ENCODE peak calls at places on chromosomes 11 and 22, in four cellular contexts. R is lower leg skin, Q is IMR-90, K is body of pancreas. U is an unnamed sample.

GRCh38 chr11:89613916-89614315 is 96.2 kb upstream of the TRIM77 start:
- DNase-seq in K (no peak), R (no peak), Q (no peak), U (no peak)

GRCh38 chr22:32466496-32466895 is 2.2 kb upstream of the BPIFC start:
- DNase-seq in K (no peak), R (no peak), Q (peak), U (peak)

GRCh38 chr22:23245045-23245798 is 64.9 kb downstream of the BCR start:
- DNase-seq in K (no peak), Q (peak), R (no peak), U (no peak)

GRCh38 chr11:130094614-130095013 is 24.9 kb downstream of the APLP2 start:
- DNase-seq in Q (no peak), K (no peak), R (no peak), U (no peak)

GRCh38 chr11:130813196-130813595 is 103.1 kb downstream of the SNX19 start:
- DNase-seq in R (no peak), K (no peak), Q (no peak), U (peak)

GRCh38 chr11:109865558-109866186 is 227.5 kb upstream of the ZC3H12C start:
- DNase-seq in K (peak), R (no peak), Q (no peak), U (no peak)

GRCh38 chr11:109733245-109733644 is 311.3 kb downstream of the C11orf87 start:
- DNase-seq in R (no peak), K (no peak), Q (peak), U (no peak)

GRCh38 chr11:6307879-6308278 is 12.4 kb downstream of the CAVIN3 start:
- DNase-seq in R (no peak), K (no peak), Q (peak), U (no peak)

GRCh38 chr11:38460901-38461300 is 1862.9 kb upstream of the RAG2 start:
- DNase-seq in K (peak), R (no peak), Q (peak), U (no peak)

GRCh38 chr22:45638834-45639746 is 32.5 kb upstream of the ATXN10 start:
- DNase-seq in Q (no peak), R (peak), K (peak), U (no peak)

GRCh38 chr22:48276933-48277867 is 1514.8 kb downstream of the TBC1D22A start:
- DNase-seq in R (no peak), K (no peak), Q (no peak), U (no peak)

GRCh38 chr11:63999349-64000025 is 13.2 kb downstream of the OTUB1 start:
- DNase-seq in Q (no peak), K (peak), R (peak), U (no peak)

GRCh38 chr22:20319745-20320658 is at the start of gene DGCR6L:
- DNase-seq in K (peak), Q (peak), R (peak), U (peak)

GRCh38 chr22:44395116-44396005 is 82.6 kb upstream of the SHISAL1 start:
- DNase-seq in R (no peak), K (peak), Q (no peak), U (no peak)

GRCh38 chr11:16896716-16897115 is 117.5 kb downstream of the PLEKHA7 start:
- DNase-seq in R (no peak), Q (no peak), K (no peak), U (no peak)

GRCh38 chr11:8477680-8478079 is 116.3 kb downstream of the STK33 start:
- DNase-seq in Q (no peak), K (no peak), R (no peak), U (no peak)

GRCh38 chr11:73140213-73141030 is 1.7 kb downstream of the FCHSD2 start:
- DNase-seq in K (peak), Q (peak), R (no peak), U (peak)

GRCh38 chr11:43503417-43503816 is 144.7 kb downstream of the TTC17 start:
- DNase-seq in R (no peak), K (no peak), Q (no peak), U (no peak)

GRCh38 chr11:19567996-19568395 is 144.6 kb upstream of the NAV2 start:
- DNase-seq in K (no peak), R (no peak), Q (no peak), U (no peak)

GRCh38 chr22:21055564-21055834 is 9.8 kb downstream of the LRRC74B start:
- DNase-seq in Q (no peak), R (no peak), K (no peak), U (no peak)

GRCh38 chr11:38751421-38751820 is 2153.4 kb upstream of the RAG2 start:
- DNase-seq in Q (no peak), K (no peak), R (no peak), U (no peak)

GRCh38 chr11:75342231-75342918 is 9.1 kb downstream of the ARRB1 start:
- DNase-seq in Q (no peak), K (no peak), R (no peak), U (no peak)

GRCh38 chr11:11171285-11171684 is 181.8 kb downstream of the CSNK2A3 start:
- DNase-seq in K (no peak), R (no peak), Q (peak), U (peak)

GRCh38 chr22:17871726-17872458 is 97.6 kb upstream of the BID start:
- DNase-seq in Q (no peak), K (no peak), R (no peak), U (no peak)

GRCh38 chr11:62879554-62879953 is 1.1 kb upstream of the SLC3A2 start:
- DNase-seq in K (peak), Q (no peak), R (peak), U (no peak)

GRCh38 chr11:5604896-5605295 is 8.5 kb downstream of the TRIM6 start:
- DNase-seq in K (no peak), R (no peak), Q (no peak), U (no peak)

GRCh38 chr11:2531277-2531986 is 86.6 kb downstream of the KCNQ1 start:
- DNase-seq in R (peak), K (peak), Q (peak), U (no peak)

GRCh38 chr22:46148336-46148735 is 2.0 kb upstream of the PPARA start:
- DNase-seq in K (no peak), Q (no peak), R (no peak), U (no peak)

GRCh38 chr22:40951795-40952602 is 821 bp downstream of the RBX1 start:
- DNase-seq in Q (peak), R (no peak), K (no peak), U (no peak)

GRCh38 chr11:8867856-8868705 is 42.9 kb upstream of the AKIP1 start:
- DNase-seq in Q (peak), K (no peak), R (no peak), U (no peak)

GRCh38 chr11:65899356-65900124 is 648 bp downstream of the FOSL1 start:
- DNase-seq in K (peak), Q (peak), R (no peak), U (no peak)

GRCh38 chr11:65900899-65901180 is 652 bp upstream of the FOSL1 start:
- DNase-seq in Q (no peak), K (no peak), R (no peak), U (no peak)

GRCh38 chr11:65897020-65897471 is 3.1 kb downstream of the FOSL1 start:
- DNase-seq in Q (no peak), K (no peak), R (no peak), U (no peak)

GRCh38 chr11:65900125-65900898 is at the start of gene FOSL1:
- DNase-seq in R (peak), K (peak), Q (peak), U (peak)

DNA sequence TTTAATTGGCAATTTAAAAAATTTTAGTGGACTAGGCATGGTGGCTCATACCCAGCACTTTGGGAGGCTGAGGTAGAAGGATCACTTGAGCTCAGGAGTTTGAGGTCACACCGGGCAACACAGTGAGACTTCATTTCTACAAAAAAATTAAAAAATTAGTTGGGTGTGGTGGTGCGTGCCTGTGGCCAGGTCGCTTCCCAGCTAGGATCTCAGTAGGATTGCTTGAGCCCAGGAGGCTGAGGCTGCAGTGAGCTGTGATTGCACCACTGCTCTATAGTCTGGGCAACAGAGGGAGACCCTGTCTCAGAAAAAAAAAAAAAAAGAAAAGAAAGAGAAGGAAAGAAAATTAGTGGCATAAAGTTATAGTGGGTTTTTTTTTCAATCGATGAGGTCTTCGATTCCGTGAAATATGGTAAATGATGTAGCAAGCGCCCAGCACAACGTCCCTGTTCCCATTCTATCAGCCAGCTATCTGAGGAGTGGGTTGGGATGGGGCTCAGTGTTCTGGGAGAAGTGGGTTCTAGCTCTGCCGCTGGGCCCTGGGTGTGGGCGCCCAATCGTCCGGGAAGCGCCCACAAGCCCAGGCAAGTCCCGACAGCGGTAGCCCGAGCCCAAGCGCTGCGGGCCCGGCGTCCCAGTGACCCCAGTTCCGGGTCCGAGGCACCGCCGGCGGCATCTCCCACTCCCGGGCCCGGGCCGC is 1.4 kb downstream of the FOSL1 start:
- DNase-seq in R (no peak), Q (no peak), K (no peak), U (no peak)
- TF ChIP-seq POLR2A in R (no peak), Q (no peak), K (no peak), U (no peak)

GRCh38 chr11:68117896-68118470 is 3.2 kb downstream of the CHKA start:
- DNase-seq in R (no peak), Q (no peak), K (no peak), U (no peak)

GRCh38 chr11:68122936-68123539 is 1.9 kb upstream of the CHKA start:
- DNase-seq in K (peak), R (no peak), Q (no peak), U (no peak)

GRCh38 chr11:68120212-68121066 is 749 bp downstream of the CHKA start:
- DNase-seq in K (peak), R (peak), Q (peak), U (no peak)

GRCh38 chr11:68118753-68119448 is 2.3 kb downstream of the CHKA start:
- DNase-seq in K (peak), Q (peak), R (no peak), U (no peak)

DNA sequence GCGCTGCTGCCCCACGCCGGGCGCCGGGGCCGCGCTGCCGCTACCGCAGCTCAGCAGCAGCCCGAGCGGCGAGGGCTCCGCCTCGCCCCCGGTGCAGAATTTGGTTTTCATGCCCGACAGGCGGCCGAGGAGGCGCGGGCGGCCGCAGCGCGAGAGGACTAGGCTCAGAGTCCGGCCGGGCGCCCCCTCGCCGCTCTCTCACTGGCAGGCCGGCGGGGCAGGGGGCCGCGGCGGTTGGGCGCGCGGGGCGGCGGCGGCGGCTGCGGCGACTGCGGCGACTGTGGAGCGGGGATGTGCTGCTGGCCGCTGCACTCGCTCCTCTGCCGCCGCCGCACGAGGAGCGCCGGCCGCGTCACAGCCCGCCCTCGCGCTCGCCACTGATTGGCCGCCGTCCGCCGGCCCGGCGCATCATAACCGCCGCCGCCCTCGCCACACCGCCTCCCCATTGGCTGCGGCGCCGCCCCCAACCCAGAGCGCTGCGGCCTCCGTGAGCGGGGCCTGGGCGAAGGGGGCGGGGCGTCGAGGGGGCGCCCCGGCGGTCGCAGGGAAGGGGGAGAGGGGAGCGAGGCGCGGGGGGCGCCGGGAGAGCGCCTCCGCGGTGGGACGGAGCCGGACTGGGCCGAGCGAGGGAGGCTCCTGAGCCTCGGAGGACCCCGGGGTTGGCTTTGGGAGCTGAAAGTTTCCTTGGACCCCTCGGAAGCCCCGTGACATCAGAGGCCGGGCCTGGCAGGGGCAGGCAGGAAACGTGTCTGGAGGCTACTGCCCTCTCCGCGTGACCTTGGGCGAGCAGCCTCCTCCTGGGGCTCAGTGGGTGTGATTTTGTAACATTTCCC is at the start of gene CHKA:
- DNase-seq in K (peak), Q (peak), R (peak), U (peak)
- TF ChIP-seq POLR2A in K (peak), Q (peak), R (peak), U (no peak)

DNA sequence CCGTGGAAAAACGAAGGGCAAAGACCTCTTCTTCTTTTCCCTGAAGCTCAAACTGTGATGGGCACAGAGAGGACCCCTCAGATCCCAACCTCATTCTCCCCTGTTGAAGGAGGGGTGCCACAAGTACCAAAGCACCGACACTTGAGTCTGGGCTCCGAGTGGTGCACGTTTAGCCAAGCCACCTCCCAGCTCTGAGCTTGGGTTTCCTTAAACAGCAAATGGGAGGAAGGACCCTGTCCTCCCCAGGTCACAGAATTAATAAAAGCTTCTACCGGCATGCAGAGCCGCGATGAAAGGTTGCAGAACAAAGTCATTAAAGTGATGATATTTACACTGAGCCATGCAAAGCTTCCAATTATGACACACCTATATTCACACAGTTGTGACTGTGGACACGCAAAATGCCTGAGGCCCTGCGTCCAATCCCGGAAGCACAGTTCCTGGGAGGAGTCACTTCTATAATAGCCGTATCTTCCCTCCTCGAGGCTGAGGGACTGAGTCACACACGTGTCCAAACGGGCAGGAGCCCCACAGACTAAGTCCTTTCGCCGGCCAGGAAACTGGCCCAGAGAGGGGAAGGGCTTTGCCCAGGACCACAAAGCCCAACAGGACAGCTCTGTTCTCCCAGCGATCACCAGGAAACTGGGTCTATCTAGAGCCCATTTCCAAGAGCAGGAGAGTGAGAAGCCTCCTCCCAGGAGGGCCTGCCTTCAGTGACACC is 922 bp upstream of the CSNK1E start:
- DNase-seq in Q (peak), R (peak), K (peak), U (no peak)
- TF ChIP-seq POLR2A in Q (peak), R (no peak), K (no peak), U (no peak)

GRCh38 chr22:37639070-37639760 is at the start of gene SH3BP1:
- DNase-seq in K (peak), R (no peak), Q (no peak), U (no peak)
- TF ChIP-seq POLR2A in K (no peak), R (no peak), Q (no peak), U (no peak)

GRCh38 chr11:33893711-33894401 is 2.0 kb upstream of the LMO2 start:
- DNase-seq in K (no peak), Q (no peak), R (no peak), U (no peak)
- TF ChIP-seq POLR2A in K (no peak), Q (no peak), R (no peak), U (no peak)

GRCh38 chr11:60951909-60952741 is at the start of gene SLC15A3:
- DNase-seq in K (peak), R (peak), Q (peak), U (no peak)
- TF ChIP-seq POLR2A in K (no peak), R (no peak), Q (no peak), U (no peak)

GRCh38 chr11:119696378-119697157 is 32.4 kb downstream of the NECTIN1 start:
- DNase-seq in K (no peak), Q (no peak), R (peak), U (no peak)
- TF ChIP-seq POLR2A in K (no peak), Q (no peak), R (no peak), U (no peak)